ENCODE peak calls at places on chromosomes 7 and 10, in seven cellular contexts. F, W, D, N, R, U and C are unnamed samples.

GRCh38 chr10:78029294-78030226 is at the start of gene POLR3A:
- DNase-seq in R (peak; percentile 90), D (peak; percentile 93), N (peak; percentile 90), U (peak; percentile 98), W (peak; percentile 79), F (peak; percentile 99), C (peak; percentile 95)

GRCh38 chr10:12984165-12984747 is 17.3 kb downstream of the CCDC3 start:
- DNase-seq in R (no peak), D (no peak), U (no peak), W (no peak), N (no peak), F (no peak), C (no peak)

GRCh38 chr10:111392159-111392558 is 315.3 kb downstream of the ADRA2A start:
- DNase-seq in F (no peak), D (no peak), W (no peak), N (no peak), U (no peak), R (no peak), C (no peak)

GRCh38 chr7:131325179-131325840 is 2.4 kb upstream of the MKLN1 start:
- DNase-seq in N (no peak), W (no peak), F (peak; percentile 7), R (no peak), U (no peak), D (no peak), C (no peak)

GRCh38 chr7:77542399-77542798 is 5.3 kb downstream of the PTPN12 start:
- DNase-seq in F (peak; percentile 49), W (no peak), D (no peak), N (no peak), U (no peak), R (no peak), C (no peak)

GRCh38 chr10:87660484-87661133 is 931 bp downstream of the PAPSS2 start:
- DNase-seq in R (no peak), N (no peak), D (no peak), W (no peak), F (peak; percentile 67), U (peak; percentile 41), C (peak; percentile 16)

GRCh38 chr7:28682136-28682535 is 269.8 kb downstream of the CREB5 start:
- DNase-seq in W (no peak), D (no peak), F (no peak), N (no peak), U (no peak), R (no peak), C (no peak)

GRCh38 chr7:31875424-31875823 is 188.4 kb downstream of the PPP1R17 start:
- DNase-seq in D (no peak), R (peak; percentile 14), N (no peak), W (no peak), U (no peak), F (no peak), C (no peak)

GRCh38 chr10:71232089-71232998 is 20.0 kb downstream of the UNC5B start:
- DNase-seq in U (peak; percentile 86), N (peak; percentile 97), W (no peak), F (peak; percentile 62), R (no peak), D (peak; percentile 62), C (peak; percentile 78)

GRCh38 chr7:22251284-22251683 is 105.7 kb downstream of the RAPGEF5 start:
- DNase-seq in R (no peak), F (no peak), D (peak; percentile 56), W (no peak), N (peak; percentile 37), U (no peak), C (no peak)

GRCh38 chr7:29723599-29723998 is 82.7 kb upstream of the WIPF3 start:
- DNase-seq in W (no peak), N (no peak), D (no peak), F (peak; percentile 1), R (peak; percentile 11), U (no peak), C (no peak)

GRCh38 chr7:54542920-54543539 is 855 bp downstream of the VSTM2A start:
- DNase-seq in D (no peak), F (no peak), W (no peak), U (no peak), N (no peak), R (peak; percentile 1), C (no peak)

GRCh38 chr7:96401200-96401599 is 79.3 kb upstream of the SLC25A13 start:
- DNase-seq in F (no peak), N (no peak), U (peak; percentile 34), W (no peak), R (no peak), D (no peak), C (no peak)

GRCh38 chr7:5574770-5575269 is 151.2 kb upstream of the TNRC18 start:
- DNase-seq in N (no peak), R (no peak), D (no peak), F (no peak), W (no peak), U (peak; percentile 83), C (peak; percentile 77)

GRCh38 chr10:115171392-115171960 is 78.3 kb downstream of the ATRNL1 start:
- DNase-seq in F (no peak), W (no peak), U (no peak), R (no peak), D (no peak), N (no peak), C (no peak)

GRCh38 chr7:49718755-49719154 is 54.7 kb upstream of the VWC2 start:
- DNase-seq in D (no peak), U (no peak), F (no peak), W (no peak), N (no peak), R (no peak), C (no peak)